ENCODE peak calls at places on chromosome 10, in four cellular contexts. One of them, this sample, is unnamed.

GRCh38 chr10:8502611-8503010 is 448.1 kb downstream of the GATA3 start:
- DNase-seq in CD8-positive, alpha-beta T cell: no peak
- DNase-seq in nephron progenitor cell: no peak
- DNase-seq in GM23338: peak
- DNase-seq in this sample: no peak

GRCh38 chr10:21811245-21811585 is 192.3 kb downstream of the DNAJC1 start:
- DNase-seq in GM23338: no peak
- DNase-seq in nephron progenitor cell: no peak
- DNase-seq in CD8-positive, alpha-beta T cell: no peak
- DNase-seq in this sample: no peak

GRCh38 chr10:28248092-28248491 is 54.8 kb downstream of the MPP7 start:
- DNase-seq in GM23338: no peak
- DNase-seq in CD8-positive, alpha-beta T cell: no peak
- DNase-seq in nephron progenitor cell: no peak
- DNase-seq in this sample: no peak

GRCh38 chr10:131811239-131812011 is 89.4 kb upstream of the PPP2R2D start:
- DNase-seq in nephron progenitor cell: no peak
- DNase-seq in CD8-positive, alpha-beta T cell: no peak
- DNase-seq in GM23338: no peak
- DNase-seq in this sample: no peak

GRCh38 chr10:22447068-22447467 is 101.8 kb downstream of the SPAG6 start:
- DNase-seq in GM23338: no peak
- DNase-seq in nephron progenitor cell: no peak
- DNase-seq in CD8-positive, alpha-beta T cell: no peak
- DNase-seq in this sample: no peak

GRCh38 chr10:102133373-102134195 is 744 bp downstream of the PPRC1 start:
- DNase-seq in GM23338: peak
- DNase-seq in CD8-positive, alpha-beta T cell: peak
- DNase-seq in nephron progenitor cell: peak
- DNase-seq in this sample: no peak

GRCh38 chr10:8639601-8640000 is 585.1 kb downstream of the GATA3 start:
- DNase-seq in GM23338: no peak
- DNase-seq in nephron progenitor cell: no peak
- DNase-seq in CD8-positive, alpha-beta T cell: no peak
- DNase-seq in this sample: no peak

GRCh38 chr10:112914288-112914952 is 35.6 kb upstream of the TCF7L2 start:
- DNase-seq in nephron progenitor cell: no peak
- DNase-seq in CD8-positive, alpha-beta T cell: no peak
- DNase-seq in GM23338: no peak
- DNase-seq in this sample: no peak

GRCh38 chr10:113854757-113855626 is 531 bp downstream of the NHLRC2 start:
- DNase-seq in nephron progenitor cell: peak
- DNase-seq in CD8-positive, alpha-beta T cell: peak
- DNase-seq in GM23338: peak
- DNase-seq in this sample: no peak

GRCh38 chr10:35058134-35058533 is 32.0 kb downstream of the CUL2 start:
- DNase-seq in GM23338: peak
- DNase-seq in CD8-positive, alpha-beta T cell: no peak
- DNase-seq in nephron progenitor cell: no peak
- DNase-seq in this sample: peak

GRCh38 chr10:32197423-32197822 is 141.2 kb upstream of the KIF5B start:
- DNase-seq in CD8-positive, alpha-beta T cell: no peak
- DNase-seq in GM23338: no peak
- DNase-seq in nephron progenitor cell: no peak
- DNase-seq in this sample: no peak

GRCh38 chr10:44990302-44990655 is 10.4 kb upstream of the ZNF22 start:
- DNase-seq in CD8-positive, alpha-beta T cell: peak
- DNase-seq in nephron progenitor cell: peak
- DNase-seq in GM23338: peak
- DNase-seq in this sample: no peak

GRCh38 chr10:110739811-110740271 is 95.7 kb downstream of the RBM20 start:
- DNase-seq in GM23338: no peak
- DNase-seq in CD8-positive, alpha-beta T cell: peak
- DNase-seq in nephron progenitor cell: no peak
- DNase-seq in this sample: no peak

GRCh38 chr10:34135515-34135914 is 679.6 kb downstream of the PARD3 start:
- DNase-seq in CD8-positive, alpha-beta T cell: no peak
- DNase-seq in nephron progenitor cell: no peak
- DNase-seq in GM23338: no peak
- DNase-seq in this sample: no peak

GRCh38 chr10:72276013-72276387 is 2.3 kb downstream of the DDIT4 start:
- DNase-seq in GM23338: peak
- DNase-seq in CD8-positive, alpha-beta T cell: no peak
- DNase-seq in nephron progenitor cell: no peak
- DNase-seq in this sample: no peak

GRCh38 chr10:29535012-29535777 is 99.6 kb downstream of the SVIL start:
- DNase-seq in GM23338: peak
- DNase-seq in nephron progenitor cell: peak
- DNase-seq in CD8-positive, alpha-beta T cell: no peak
- DNase-seq in this sample: peak

GRCh38 chr10:51010977-51011376 is 63.3 kb upstream of the PRKG1 start:
- DNase-seq in nephron progenitor cell: peak
- DNase-seq in CD8-positive, alpha-beta T cell: no peak
- DNase-seq in GM23338: peak
- DNase-seq in this sample: no peak

GRCh38 chr10:77077546-77077945 is 560.1 kb downstream of the KCNMA1 start:
- DNase-seq in CD8-positive, alpha-beta T cell: no peak
- DNase-seq in GM23338: no peak
- DNase-seq in nephron progenitor cell: no peak
- DNase-seq in this sample: no peak

GRCh38 chr10:77074104-77074638 is 563.4 kb downstream of the KCNMA1 start:
- DNase-seq in CD8-positive, alpha-beta T cell: no peak
- DNase-seq in GM23338: no peak
- DNase-seq in nephron progenitor cell: no peak
- DNase-seq in this sample: no peak

GRCh38 chr10:77079902-77080301 is 557.7 kb downstream of the KCNMA1 start:
- DNase-seq in GM23338: no peak
- DNase-seq in CD8-positive, alpha-beta T cell: no peak
- DNase-seq in nephron progenitor cell: no peak
- DNase-seq in this sample: no peak

GRCh38 chr10:77073066-77073960 is 564.3 kb downstream of the KCNMA1 start:
- DNase-seq in nephron progenitor cell: no peak
- DNase-seq in CD8-positive, alpha-beta T cell: no peak
- DNase-seq in GM23338: no peak
- DNase-seq in this sample: peak

DNA sequence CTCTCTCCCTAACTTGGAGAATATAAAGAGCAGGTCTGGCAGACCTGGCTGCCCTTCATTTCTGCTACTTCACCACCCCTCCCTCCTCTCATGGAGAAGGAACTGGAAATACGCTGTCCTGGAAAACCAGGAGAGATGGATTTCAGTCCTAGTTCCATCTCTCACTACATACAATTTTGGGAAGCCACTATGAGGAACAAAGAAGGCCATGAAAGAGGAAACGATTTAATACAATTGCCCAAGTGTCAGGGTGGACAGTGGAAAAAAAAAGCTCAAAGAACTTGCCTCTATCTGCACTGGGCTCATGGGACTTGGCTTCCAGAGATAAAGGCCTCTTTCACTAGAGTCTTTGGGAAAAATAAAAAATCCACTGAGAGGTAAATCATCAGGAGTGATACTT is 561.7 kb downstream of the KCNMA1 start:
- DNase-seq in GM23338: no peak
- DNase-seq in CD8-positive, alpha-beta T cell: no peak
- DNase-seq in nephron progenitor cell: no peak
- DNase-seq in this sample: no peak
- TF ChIP-seq CTCF in GM23338: no peak
- TF ChIP-seq CTCF in CD8-positive, alpha-beta T cell: no peak
- TF ChIP-seq CTCF in nephron progenitor cell: no peak
- TF ChIP-seq CTCF in this sample: no peak

GRCh38 chr10:26438534-26439269 is 561 bp downstream of the APBB1IP start:
- DNase-seq in GM23338: peak
- DNase-seq in nephron progenitor cell: peak
- DNase-seq in CD8-positive, alpha-beta T cell: peak
- DNase-seq in this sample: no peak

GRCh38 chr10:26435852-26436251 is 2.3 kb upstream of the APBB1IP start:
- DNase-seq in nephron progenitor cell: no peak
- DNase-seq in CD8-positive, alpha-beta T cell: no peak
- DNase-seq in GM23338: no peak
- DNase-seq in this sample: no peak

GRCh38 chr10:26436848-26437247 is 1.3 kb upstream of the APBB1IP start:
- DNase-seq in CD8-positive, alpha-beta T cell: no peak
- DNase-seq in GM23338: peak
- DNase-seq in nephron progenitor cell: no peak
- DNase-seq in this sample: no peak

GRCh38 chr10:26439436-26440090 is 1.4 kb downstream of the APBB1IP start:
- DNase-seq in GM23338: no peak
- DNase-seq in CD8-positive, alpha-beta T cell: no peak
- DNase-seq in nephron progenitor cell: no peak
- DNase-seq in this sample: no peak

GRCh38 chr10:26437637-26438461 is at the start of gene APBB1IP:
- DNase-seq in CD8-positive, alpha-beta T cell: peak
- DNase-seq in nephron progenitor cell: peak
- DNase-seq in GM23338: peak
- DNase-seq in this sample: peak
- TF ChIP-seq CTCF in CD8-positive, alpha-beta T cell: no peak
- TF ChIP-seq CTCF in nephron progenitor cell: no peak
- TF ChIP-seq CTCF in GM23338: no peak
- TF ChIP-seq CTCF in this sample: no peak

GRCh38 chr10:17166699-17167098 is 34.8 kb downstream of the TRDMT1 start:
- DNase-seq in nephron progenitor cell: no peak
- DNase-seq in GM23338: no peak
- DNase-seq in CD8-positive, alpha-beta T cell: no peak
- DNase-seq in this sample: no peak

GRCh38 chr10:17171131-17171530 is 30.3 kb downstream of the TRDMT1 start:
- DNase-seq in nephron progenitor cell: no peak
- DNase-seq in GM23338: peak
- DNase-seq in CD8-positive, alpha-beta T cell: no peak
- DNase-seq in this sample: no peak

GRCh38 chr10:17175551-17175950 is 25.9 kb downstream of the TRDMT1 start:
- DNase-seq in GM23338: no peak
- DNase-seq in nephron progenitor cell: no peak
- DNase-seq in CD8-positive, alpha-beta T cell: no peak
- DNase-seq in this sample: no peak

GRCh38 chr10:17174626-17175025 is 26.8 kb downstream of the TRDMT1 start:
- DNase-seq in CD8-positive, alpha-beta T cell: no peak
- DNase-seq in nephron progenitor cell: no peak
- DNase-seq in GM23338: no peak
- DNase-seq in this sample: no peak

DNA sequence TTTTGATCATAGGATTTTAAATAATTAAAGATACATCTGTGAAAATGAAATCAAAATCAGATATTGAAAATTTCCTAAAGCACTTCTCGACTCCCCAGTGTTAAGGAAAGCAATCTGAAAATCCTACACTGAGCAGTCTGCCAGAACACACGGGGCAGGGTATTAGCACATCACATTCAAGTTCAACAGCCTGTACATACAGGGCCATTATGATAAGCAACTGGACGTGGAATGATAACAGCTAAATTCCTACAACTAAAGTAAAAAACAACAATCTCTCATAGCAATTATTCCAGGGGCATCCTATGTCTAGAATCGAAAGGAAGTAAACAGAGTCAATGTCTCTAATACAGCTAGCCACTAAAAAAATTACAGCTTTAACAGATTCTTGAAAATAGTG is 31.7 kb downstream of the TRDMT1 start:
- DNase-seq in GM23338: no peak
- DNase-seq in nephron progenitor cell: no peak
- DNase-seq in CD8-positive, alpha-beta T cell: no peak
- DNase-seq in this sample: no peak
- TF ChIP-seq CTCF in GM23338: no peak
- TF ChIP-seq CTCF in nephron progenitor cell: no peak
- TF ChIP-seq CTCF in CD8-positive, alpha-beta T cell: no peak
- TF ChIP-seq CTCF in this sample: no peak

GRCh38 chr10:53209941-53210611 is 437.5 kb upstream of the MBL2 start:
- DNase-seq in nephron progenitor cell: no peak
- DNase-seq in GM23338: peak
- DNase-seq in CD8-positive, alpha-beta T cell: no peak
- DNase-seq in this sample: no peak
- TF ChIP-seq CTCF in nephron progenitor cell: peak
- TF ChIP-seq CTCF in GM23338: peak
- TF ChIP-seq CTCF in CD8-positive, alpha-beta T cell: no peak
- TF ChIP-seq CTCF in this sample: no peak

DNA sequence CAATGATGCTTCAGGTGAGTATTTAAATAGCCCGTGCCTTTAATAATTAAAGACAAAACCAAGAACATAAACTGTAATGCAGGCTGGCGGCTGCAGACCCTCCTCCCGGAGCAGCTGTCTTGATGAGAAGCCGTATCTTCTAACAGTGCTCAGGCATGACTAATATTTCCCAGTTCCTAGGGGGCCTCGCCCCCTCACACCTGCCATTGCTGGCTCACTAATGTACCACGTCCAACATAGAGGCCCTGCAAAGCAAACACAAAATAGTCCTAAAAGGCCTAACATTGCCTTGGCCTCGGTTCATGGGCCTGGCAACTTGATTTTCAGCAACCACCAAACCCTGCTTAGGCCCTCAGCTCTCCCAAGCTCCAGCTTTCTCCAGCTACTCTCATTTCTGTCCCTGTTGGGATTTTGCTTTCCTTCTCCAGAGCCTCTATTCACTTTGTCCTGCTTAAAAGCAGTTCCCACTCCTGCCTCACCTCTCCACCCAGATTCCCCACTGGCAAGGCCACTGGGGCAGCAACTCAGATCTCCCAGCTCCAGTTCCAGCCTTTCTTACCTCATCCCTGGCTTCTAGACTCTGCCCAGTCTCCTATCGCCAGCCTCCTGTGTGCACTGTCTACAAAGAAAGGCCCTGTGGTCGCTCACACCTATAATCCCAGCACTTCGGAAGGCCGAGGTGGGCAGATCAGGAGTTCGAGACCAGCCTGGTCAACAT is 16.2 kb downstream of the SORBS1 start:
- DNase-seq in CD8-positive, alpha-beta T cell: no peak
- DNase-seq in nephron progenitor cell: no peak
- DNase-seq in GM23338: no peak
- DNase-seq in this sample: no peak
- TF ChIP-seq CTCF in CD8-positive, alpha-beta T cell: no peak
- TF ChIP-seq CTCF in nephron progenitor cell: no peak
- TF ChIP-seq CTCF in GM23338: no peak
- TF ChIP-seq CTCF in this sample: no peak

GRCh38 chr10:86108696-86109095 is 257.9 kb downstream of the GRID1 start:
- DNase-seq in CD8-positive, alpha-beta T cell: no peak
- DNase-seq in nephron progenitor cell: no peak
- DNase-seq in GM23338: no peak
- DNase-seq in this sample: no peak
- TF ChIP-seq CTCF in CD8-positive, alpha-beta T cell: no peak
- TF ChIP-seq CTCF in nephron progenitor cell: no peak
- TF ChIP-seq CTCF in GM23338: no peak
- TF ChIP-seq CTCF in this sample: no peak

GRCh38 chr10:49394933-49395740 is 752 bp downstream of the DRGX start:
- DNase-seq in nephron progenitor cell: peak
- DNase-seq in GM23338: peak
- DNase-seq in CD8-positive, alpha-beta T cell: no peak
- DNase-seq in this sample: no peak
- TF ChIP-seq CTCF in nephron progenitor cell: no peak
- TF ChIP-seq CTCF in GM23338: no peak
- TF ChIP-seq CTCF in CD8-positive, alpha-beta T cell: no peak
- TF ChIP-seq CTCF in this sample: no peak

GRCh38 chr10:75910032-75910431 is 478.6 kb downstream of the LRMDA start:
- DNase-seq in nephron progenitor cell: no peak
- DNase-seq in GM23338: peak
- DNase-seq in CD8-positive, alpha-beta T cell: no peak
- DNase-seq in this sample: peak
- TF ChIP-seq CTCF in nephron progenitor cell: no peak
- TF ChIP-seq CTCF in GM23338: peak
- TF ChIP-seq CTCF in CD8-positive, alpha-beta T cell: no peak
- TF ChIP-seq CTCF in this sample: peak